ENCODE peak calls at places on chromosomes 13 and 19, in six cellular contexts. J is Panc1, C is aorta, R is IMR-90, S is heart left ventricle, U is upper lobe of right lung. M is an unnamed sample.

GRCh38 chr19:12790628-12791344 is 500 bp upstream of the JUNB start:
- DNase-seq in J (no peak), C (peak; percentile 55), R (no peak), S (no peak), U (no peak), M (no peak)

GRCh38 chr13:45231722-45232121 is 30.9 kb upstream of the KCTD4 start:
- DNase-seq in J (no peak), C (no peak), R (peak; percentile 63), S (no peak), U (no peak), M (peak; percentile 76)

GRCh38 chr19:4277051-4277700 is 1.9 kb upstream of the SHD start:
- DNase-seq in J (no peak), C (no peak), R (no peak), S (no peak), U (no peak), M (no peak)

GRCh38 chr19:37334179-37335071 is 36.5 kb upstream of the ZNF527 start:
- DNase-seq in J (peak; percentile 64), C (peak; percentile 95), R (peak; percentile 86), S (peak; percentile 94), U (peak; percentile 87), M (peak; percentile 91)

GRCh38 chr13:75347925-75348324 is 134.0 kb downstream of the TBC1D4 start:
- DNase-seq in J (no peak), C (no peak), R (no peak), S (no peak), U (no peak), M (no peak)

GRCh38 chr13:75797719-75798118 is 161.6 kb downstream of the LMO7 start:
- DNase-seq in J (no peak), C (no peak), R (no peak), S (no peak), U (no peak), M (no peak)

GRCh38 chr13:48492123-48493075 is 40.5 kb downstream of the RCBTB2 start:
- DNase-seq in J (no peak), C (peak; percentile 92), R (peak; percentile 18), S (peak; percentile 88), U (peak; percentile 75), M (no peak)

GRCh38 chr19:31947436-31947835 is 398.0 kb upstream of the ZNF507 start:
- DNase-seq in J (no peak), C (no peak), R (no peak), S (no peak), U (no peak), M (no peak)

GRCh38 chr13:41455725-41456419 is 1.5 kb upstream of the RGCC start:
- DNase-seq in J (peak; percentile 76), C (no peak), R (no peak), S (no peak), U (no peak), M (no peak)

GRCh38 chr19:7792286-7792685 is 29.2 kb downstream of the CLEC4M start:
- DNase-seq in J (no peak), C (no peak), R (peak; percentile 51), S (no peak), U (no peak), M (no peak)

GRCh38 chr13:39451860-39452301 is 151.1 kb downstream of the LHFPL6 start:
- DNase-seq in J (no peak), C (no peak), R (peak; percentile 30), S (peak; percentile 58), U (no peak), M (peak; percentile 84)

GRCh38 chr13:93224545-93224944 is 2.1 kb upstream of the GPC6 start:
- DNase-seq in J (no peak), C (no peak), R (peak; percentile 39), S (no peak), U (no peak), M (peak; percentile 23)

GRCh38 chr13:80132741-80133601 is 208.0 kb downstream of the SPRY2 start:
- DNase-seq in J (no peak), C (peak; percentile 55), R (peak; percentile 62), S (peak; percentile 74), U (peak; percentile 72), M (peak; percentile 62)

GRCh38 chr13:113187263-113187669 is 21.2 kb downstream of the PCID2 start:
- DNase-seq in J (peak; percentile 91), C (peak; percentile 89), R (peak; percentile 100), S (peak; percentile 85), U (no peak), M (peak; percentile 99)
- H3K4me3 ChIP-seq in J (peak overlapping the region; percentile 33), C (no peak overlapping the region), R (peak overlapping the region; percentile 7), S (no peak overlapping the region), U (no peak overlapping the region), M (no peak overlapping the region)

DNA sequence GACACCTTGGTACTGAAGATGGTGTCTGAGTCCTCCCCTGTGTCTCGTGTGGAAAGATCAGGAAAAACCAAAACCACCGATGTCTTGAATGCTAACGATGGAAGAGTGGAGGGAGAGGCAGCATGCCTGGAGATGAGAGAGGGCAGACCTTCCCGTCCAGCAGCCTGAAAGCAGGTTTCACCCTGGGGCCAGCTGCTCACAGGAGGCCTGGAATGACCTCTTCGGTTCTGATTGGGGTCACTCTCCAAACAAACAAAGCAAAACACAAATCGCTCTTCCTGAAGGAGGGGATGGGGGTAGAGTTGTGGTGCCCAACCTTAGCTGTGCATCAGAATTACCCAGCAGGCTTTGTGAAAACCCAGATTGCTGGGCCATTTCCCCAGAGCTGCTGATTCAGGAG is 142.3 kb upstream of the SOX1 start:
- DNase-seq in J (no peak), C (no peak), R (no peak), S (no peak), U (no peak), M (no peak)
- H3K4me3 ChIP-seq in J (no peak overlapping the region), C (no peak overlapping the region), R (no peak overlapping the region), S (no peak overlapping the region), U (no peak overlapping the region), M (no peak overlapping the region)

GRCh38 chr13:113475280-113475679 is 15.2 kb downstream of the DCUN1D2 start:
- DNase-seq in J (no peak), C (no peak), R (no peak), S (no peak), U (no peak), M (no peak)

GRCh38 chr13:113470073-113470472 is 16.8 kb upstream of the ADPRHL1 start:
- DNase-seq in J (no peak), C (no peak), R (no peak), S (no peak), U (no peak), M (no peak)

GRCh38 chr13:113471844-113472243 is 18.6 kb upstream of the ADPRHL1 start:
- DNase-seq in J (no peak), C (no peak), R (no peak), S (no peak), U (no peak), M (no peak)

GRCh38 chr13:113474179-113474578 is 16.3 kb downstream of the DCUN1D2 start:
- DNase-seq in J (no peak), C (no peak), R (peak; percentile 91), S (no peak), U (no peak), M (no peak)

GRCh38 chr13:113472355-113473025 is 18.0 kb downstream of the DCUN1D2 start:
- DNase-seq in J (no peak), C (no peak), R (no peak), S (no peak), U (no peak), M (no peak)
- H3K4me3 ChIP-seq in J (no peak overlapping the region), C (no peak overlapping the region), R (no peak overlapping the region), S (peak overlapping the region; percentile 23), U (peak overlapping the region; percentile 14), M (no peak overlapping the region)

GRCh38 chr19:16657384-16657783 is 2.6 kb downstream of the SMIM7 start:
- DNase-seq in J (no peak), C (no peak), R (no peak), S (no peak), U (no peak), M (no peak)
- H3K4me3 ChIP-seq in J (no peak overlapping the region), C (no peak overlapping the region), R (no peak overlapping the region), S (no peak overlapping the region), U (no peak overlapping the region), M (no peak overlapping the region)

GRCh38 chr19:35860818-35861639 is 4.3 kb downstream of the KIRREL2 start:
- DNase-seq in J (no peak), C (no peak), R (no peak), S (no peak), U (no peak), M (no peak)
- H3K4me3 ChIP-seq in J (no peak overlapping the region), C (no peak overlapping the region), R (no peak overlapping the region), S (no peak overlapping the region), U (no peak overlapping the region), M (no peak overlapping the region)

GRCh38 chr19:58228584-58229254 is at the start of gene ZNF544:
- DNase-seq in J (no peak), C (peak; percentile 84), R (peak; percentile 64), S (peak; percentile 80), U (peak; percentile 90), M (peak; percentile 78)
- H3K4me3 ChIP-seq in J (peak within 1 kb of the TSS; percentile 57), C (peak within 1 kb of the TSS; percentile 83), R (peak within 1 kb of the TSS; percentile 73), S (peak within 1 kb of the TSS; percentile 92), U (peak within 1 kb of the TSS; percentile 96), M (peak within 1 kb of the TSS; percentile 84)

GRCh38 chr19:49713236-49713845 is 22.4 kb downstream of the CPT1C start:
- DNase-seq in J (no peak), C (no peak), R (no peak), S (no peak), U (no peak), M (no peak)

GRCh38 chr19:49718991-49719390 is 28.1 kb downstream of the CPT1C start:
- DNase-seq in J (no peak), C (no peak), R (no peak), S (no peak), U (no peak), M (no peak)

GRCh38 chr19:49716154-49716553 is 25.2 kb downstream of the CPT1C start:
- DNase-seq in J (no peak), C (no peak), R (no peak), S (no peak), U (no peak), M (no peak)

GRCh38 chr19:49718511-49718910 is 27.6 kb downstream of the CPT1C start:
- DNase-seq in J (no peak), C (no peak), R (peak; percentile 35), S (no peak), U (no peak), M (peak; percentile 71)
- H3K4me3 ChIP-seq in J (no peak overlapping the region), C (no peak overlapping the region), R (no peak overlapping the region), S (no peak overlapping the region), U (no peak overlapping the region), M (no peak overlapping the region)

GRCh38 chr19:10105241-10106099 is 692 bp upstream of the PPAN start:
- DNase-seq in J (no peak), C (no peak), R (no peak), S (no peak), U (no peak), M (no peak)
- H3K4me3 ChIP-seq in J (peak overlapping the region; percentile 82), C (no peak overlapping the region), R (no peak overlapping the region), S (peak overlapping the region; percentile 96), U (peak overlapping the region; percentile 94), M (peak overlapping the region; percentile 16)